ENCODE peak calls at places on chromosomes 16 and 17, in nine cellular contexts. One of them, this sample, is unnamed.
A peak's percentile ranks its signal among the peaks of the same experiment; 100 is the strongest.

GRCh38 chr17:27458524-27458908 is 2.3 kb downstream of the KSR1 start:
- DNase-seq in heart right ventricle: no peak
- DNase-seq in GM23248: no peak
- DNase-seq in left ventricle myocardium inferior: no peak
- DNase-seq in HCT116: no peak
- DNase-seq in fibroblast of lung: no peak
- DNase-seq in CD4-positive, CD25-positive, alpha-beta regulatory T cell: no peak
- DNase-seq in A549: no peak
- DNase-seq in CD8-positive, alpha-beta T cell: no peak
- DNase-seq in this sample: no peak

GRCh38 chr16:52552643-52553042 is 5.7 kb upstream of the TOX3 start:
- DNase-seq in heart right ventricle: no peak
- DNase-seq in GM23248: no peak
- DNase-seq in left ventricle myocardium inferior: no peak
- DNase-seq in HCT116: no peak
- DNase-seq in fibroblast of lung: no peak
- DNase-seq in CD4-positive, CD25-positive, alpha-beta regulatory T cell: no peak
- DNase-seq in A549: no peak
- DNase-seq in CD8-positive, alpha-beta T cell: no peak
- DNase-seq in this sample: no peak

GRCh38 chr17:66965801-66966528 is 1.5 kb downstream of the CACNG4 start:
- DNase-seq in heart right ventricle: no peak
- DNase-seq in GM23248: no peak
- DNase-seq in left ventricle myocardium inferior: no peak
- DNase-seq in HCT116: no peak
- DNase-seq in fibroblast of lung: no peak
- DNase-seq in CD4-positive, CD25-positive, alpha-beta regulatory T cell: no peak
- DNase-seq in A549: no peak
- DNase-seq in CD8-positive, alpha-beta T cell: no peak
- DNase-seq in this sample: no peak

GRCh38 chr16:66915041-66915440 is 3.6 kb downstream of the CDH16 start:
- DNase-seq in heart right ventricle: no peak
- DNase-seq in GM23248: no peak
- DNase-seq in left ventricle myocardium inferior: no peak
- DNase-seq in HCT116: no peak
- DNase-seq in fibroblast of lung: no peak
- DNase-seq in CD4-positive, CD25-positive, alpha-beta regulatory T cell: no peak
- DNase-seq in A549: no peak
- DNase-seq in CD8-positive, alpha-beta T cell: no peak
- DNase-seq in this sample: no peak

GRCh38 chr16:88634994-88635670 is 3.2 kb upstream of the IL17C start:
- DNase-seq in heart right ventricle: no peak
- DNase-seq in GM23248: peak; percentile 36
- DNase-seq in left ventricle myocardium inferior: no peak
- DNase-seq in HCT116: no peak
- DNase-seq in fibroblast of lung: no peak
- DNase-seq in CD4-positive, CD25-positive, alpha-beta regulatory T cell: no peak
- DNase-seq in A549: no peak
- DNase-seq in CD8-positive, alpha-beta T cell: no peak
- DNase-seq in this sample: no peak

GRCh38 chr17:66970797-66971196 is 6.3 kb downstream of the CACNG4 start:
- DNase-seq in heart right ventricle: no peak
- DNase-seq in GM23248: no peak
- DNase-seq in left ventricle myocardium inferior: no peak
- DNase-seq in HCT116: no peak
- DNase-seq in fibroblast of lung: no peak
- DNase-seq in CD4-positive, CD25-positive, alpha-beta regulatory T cell: no peak
- DNase-seq in A549: no peak
- DNase-seq in CD8-positive, alpha-beta T cell: no peak
- DNase-seq in this sample: no peak

GRCh38 chr16:17408955-17409441 is 61.8 kb downstream of the XYLT1 start:
- DNase-seq in heart right ventricle: no peak
- DNase-seq in GM23248: no peak
- DNase-seq in left ventricle myocardium inferior: no peak
- DNase-seq in HCT116: no peak
- DNase-seq in fibroblast of lung: no peak
- DNase-seq in CD4-positive, CD25-positive, alpha-beta regulatory T cell: no peak
- DNase-seq in A549: no peak
- DNase-seq in CD8-positive, alpha-beta T cell: no peak
- DNase-seq in this sample: no peak

GRCh38 chr17:75277664-75278071 is 6.6 kb upstream of the MIF4GD start:
- DNase-seq in heart right ventricle: no peak
- DNase-seq in GM23248: peak; percentile 70
- DNase-seq in left ventricle myocardium inferior: no peak
- DNase-seq in HCT116: no peak
- DNase-seq in fibroblast of lung: peak; percentile 48
- DNase-seq in CD4-positive, CD25-positive, alpha-beta regulatory T cell: no peak
- DNase-seq in A549: no peak
- DNase-seq in CD8-positive, alpha-beta T cell: no peak
- DNase-seq in this sample: no peak

GRCh38 chr16:64089697-64090096 is 1032.2 kb downstream of the CDH11 start:
- DNase-seq in heart right ventricle: peak; percentile 8
- DNase-seq in GM23248: peak; percentile 38
- DNase-seq in left ventricle myocardium inferior: no peak
- DNase-seq in HCT116: no peak
- DNase-seq in fibroblast of lung: peak; percentile 36
- DNase-seq in CD4-positive, CD25-positive, alpha-beta regulatory T cell: no peak
- DNase-seq in A549: no peak
- DNase-seq in CD8-positive, alpha-beta T cell: no peak
- DNase-seq in this sample: no peak

GRCh38 chr16:81004646-81005353 is 1.9 kb downstream of the CMC2 start:
- DNase-seq in heart right ventricle: peak; percentile 46
- DNase-seq in GM23248: peak; percentile 80
- DNase-seq in left ventricle myocardium inferior: no peak
- DNase-seq in HCT116: peak; percentile 63
- DNase-seq in fibroblast of lung: peak; percentile 77
- DNase-seq in CD4-positive, CD25-positive, alpha-beta regulatory T cell: peak; percentile 82
- DNase-seq in A549: peak; percentile 32
- DNase-seq in CD8-positive, alpha-beta T cell: peak; percentile 33
- DNase-seq in this sample: no peak

GRCh38 chr16:82368041-82368440 is 198.0 kb upstream of the MPHOSPH6 start:
- DNase-seq in heart right ventricle: peak; percentile 64
- DNase-seq in GM23248: peak; percentile 51
- DNase-seq in left ventricle myocardium inferior: peak; percentile 50
- DNase-seq in HCT116: peak; percentile 38
- DNase-seq in fibroblast of lung: peak; percentile 9
- DNase-seq in CD4-positive, CD25-positive, alpha-beta regulatory T cell: no peak
- DNase-seq in A549: peak; percentile 13
- DNase-seq in CD8-positive, alpha-beta T cell: no peak
- DNase-seq in this sample: no peak

GRCh38 chr16:50282010-50282538 is 15.7 kb downstream of the ADCY7 start:
- DNase-seq in heart right ventricle: peak; percentile 61
- DNase-seq in GM23248: no peak
- DNase-seq in left ventricle myocardium inferior: peak; percentile 77
- DNase-seq in HCT116: no peak
- DNase-seq in fibroblast of lung: peak; percentile 46
- DNase-seq in CD4-positive, CD25-positive, alpha-beta regulatory T cell: peak; percentile 80
- DNase-seq in A549: no peak
- DNase-seq in CD8-positive, alpha-beta T cell: peak; percentile 60
- DNase-seq in this sample: peak; percentile 45

GRCh38 chr17:57284583-57284982 is 28.3 kb downstream of the MSI2 start:
- DNase-seq in heart right ventricle: no peak
- DNase-seq in GM23248: no peak
- DNase-seq in left ventricle myocardium inferior: no peak
- DNase-seq in HCT116: no peak
- DNase-seq in fibroblast of lung: no peak
- DNase-seq in CD4-positive, CD25-positive, alpha-beta regulatory T cell: no peak
- DNase-seq in A549: no peak
- DNase-seq in CD8-positive, alpha-beta T cell: peak; percentile 33
- DNase-seq in this sample: no peak
- H3K4me1 ChIP-seq in heart right ventricle: peaks cover 39% of the 10 kb centered on the region
- H3K4me1 ChIP-seq in GM23248: no peaks in the 10 kb centered on the region
- H3K4me1 ChIP-seq in left ventricle myocardium inferior: peaks cover 71% of the 10 kb centered on the region
- H3K4me1 ChIP-seq in HCT116: no peaks in the 10 kb centered on the region
- H3K4me1 ChIP-seq in fibroblast of lung: no peaks in the 10 kb centered on the region
- H3K4me1 ChIP-seq in CD4-positive, CD25-positive, alpha-beta regulatory T cell: peaks cover 36% of the 10 kb centered on the region
- H3K4me1 ChIP-seq in A549: no peaks in the 10 kb centered on the region
- H3K4me1 ChIP-seq in CD8-positive, alpha-beta T cell: peaks cover 39% of the 10 kb centered on the region
- H3K4me1 ChIP-seq in this sample: peaks cover 63% of the 10 kb centered on the region

GRCh38 chr16:51393381-51394005 is 242.4 kb upstream of the SALL1 start:
- DNase-seq in heart right ventricle: no peak
- DNase-seq in GM23248: peak; percentile 69
- DNase-seq in left ventricle myocardium inferior: no peak
- DNase-seq in HCT116: no peak
- DNase-seq in fibroblast of lung: peak; percentile 21
- DNase-seq in CD4-positive, CD25-positive, alpha-beta regulatory T cell: no peak
- DNase-seq in A549: no peak
- DNase-seq in CD8-positive, alpha-beta T cell: no peak
- DNase-seq in this sample: no peak
- H3K27ac ChIP-seq in heart right ventricle: no peak overlapping the region
- H3K27ac ChIP-seq in GM23248: peak overlapping the region; percentile 88
- H3K27ac ChIP-seq in left ventricle myocardium inferior: no peak overlapping the region
- H3K27ac ChIP-seq in HCT116: no peak overlapping the region
- H3K27ac ChIP-seq in fibroblast of lung: no peak overlapping the region
- H3K27ac ChIP-seq in CD4-positive, CD25-positive, alpha-beta regulatory T cell: no peak overlapping the region
- H3K27ac ChIP-seq in A549: no peak overlapping the region
- H3K27ac ChIP-seq in CD8-positive, alpha-beta T cell: no peak overlapping the region
- H3K27ac ChIP-seq in this sample: no peak overlapping the region

GRCh38 chr16:1532081-1532760 is 1.2 kb upstream of the TMEM204 start:
- DNase-seq in heart right ventricle: peak; percentile 69
- DNase-seq in GM23248: peak; percentile 58
- DNase-seq in left ventricle myocardium inferior: peak; percentile 91
- DNase-seq in HCT116: no peak
- DNase-seq in fibroblast of lung: peak; percentile 14
- DNase-seq in CD4-positive, CD25-positive, alpha-beta regulatory T cell: no peak
- DNase-seq in A549: no peak
- DNase-seq in CD8-positive, alpha-beta T cell: no peak
- DNase-seq in this sample: no peak

GRCh38 chr16:1533443-1533951 is at the start of gene TMEM204:
- DNase-seq in heart right ventricle: peak; percentile 90
- DNase-seq in GM23248: peak; percentile 81
- DNase-seq in left ventricle myocardium inferior: peak; percentile 86
- DNase-seq in HCT116: no peak
- DNase-seq in fibroblast of lung: peak; percentile 74
- DNase-seq in CD4-positive, CD25-positive, alpha-beta regulatory T cell: peak; percentile 78
- DNase-seq in A549: no peak
- DNase-seq in CD8-positive, alpha-beta T cell: peak; percentile 49
- DNase-seq in this sample: peak; percentile 67

GRCh38 chr16:1532771-1533170 is 695 bp upstream of the TMEM204 start:
- DNase-seq in heart right ventricle: no peak
- DNase-seq in GM23248: peak; percentile 19
- DNase-seq in left ventricle myocardium inferior: no peak
- DNase-seq in HCT116: no peak
- DNase-seq in fibroblast of lung: no peak
- DNase-seq in CD4-positive, CD25-positive, alpha-beta regulatory T cell: no peak
- DNase-seq in A549: no peak
- DNase-seq in CD8-positive, alpha-beta T cell: no peak
- DNase-seq in this sample: no peak

GRCh38 chr16:1535391-1536291 is 2.2 kb downstream of the TMEM204 start:
- DNase-seq in heart right ventricle: no peak
- DNase-seq in GM23248: peak; percentile 24
- DNase-seq in left ventricle myocardium inferior: no peak
- DNase-seq in HCT116: no peak
- DNase-seq in fibroblast of lung: peak; percentile 6
- DNase-seq in CD4-positive, CD25-positive, alpha-beta regulatory T cell: peak; percentile 41
- DNase-seq in A549: no peak
- DNase-seq in CD8-positive, alpha-beta T cell: peak; percentile 48
- DNase-seq in this sample: peak; percentile 65

DNA sequence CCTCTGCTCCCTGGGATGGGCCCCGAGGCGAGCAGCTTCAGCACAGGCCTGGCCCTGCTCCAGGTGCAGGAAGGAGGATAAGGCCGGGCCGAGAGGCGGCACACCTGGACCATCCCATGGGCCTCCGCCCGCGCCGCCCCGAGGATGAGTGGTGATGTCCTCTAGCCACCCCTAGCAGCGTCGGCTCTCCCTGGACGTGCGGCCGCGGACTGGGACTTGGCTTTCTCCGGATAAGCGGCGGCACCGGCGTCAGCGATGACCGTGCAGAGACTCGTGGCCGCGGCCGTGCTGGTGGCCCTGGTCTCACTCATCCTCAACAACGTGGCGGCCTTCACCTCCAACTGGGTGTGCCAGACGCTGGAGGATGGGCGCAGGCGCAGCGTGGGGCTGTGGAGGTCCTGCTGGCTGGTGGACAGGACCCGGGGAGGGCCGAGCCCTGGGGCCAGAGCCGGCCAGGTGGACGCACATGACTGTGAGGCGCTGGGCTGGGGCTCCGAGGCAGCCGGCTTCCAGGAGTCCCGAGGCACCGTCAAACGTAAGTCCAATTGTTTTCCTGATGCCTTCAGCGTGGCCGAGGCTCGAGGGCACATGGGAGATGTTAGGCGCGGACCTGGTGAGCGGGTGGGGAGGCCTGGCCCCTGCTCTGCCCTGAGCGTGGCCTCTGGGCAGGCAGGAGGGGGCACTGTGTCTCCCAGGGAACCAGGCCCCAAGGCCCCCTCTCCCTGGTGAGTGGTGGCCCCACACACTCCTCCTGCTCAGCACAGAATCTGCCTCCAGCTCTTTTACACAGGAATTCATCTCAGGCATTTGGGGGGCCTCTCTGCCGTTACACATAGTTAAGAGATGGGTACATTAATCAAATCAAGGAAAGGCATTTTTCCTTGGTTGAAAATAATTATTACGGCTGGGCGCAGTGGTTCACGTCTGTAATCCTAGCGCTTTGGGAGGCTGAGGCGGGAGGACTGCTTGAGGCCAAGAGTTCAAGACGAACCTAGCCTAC is 855 bp downstream of the TMEM204 start:
- DNase-seq in heart right ventricle: no peak
- DNase-seq in GM23248: peak; percentile 74
- DNase-seq in left ventricle myocardium inferior: no peak
- DNase-seq in HCT116: no peak
- DNase-seq in fibroblast of lung: peak; percentile 13
- DNase-seq in CD4-positive, CD25-positive, alpha-beta regulatory T cell: peak; percentile 16
- DNase-seq in A549: no peak
- DNase-seq in CD8-positive, alpha-beta T cell: peak; percentile 26
- DNase-seq in this sample: no peak
- H3K4me1 ChIP-seq in heart right ventricle: peaks cover 45% of the 10 kb centered on the region
- H3K4me1 ChIP-seq in GM23248: peaks cover 39% of the 10 kb centered on the region
- H3K4me1 ChIP-seq in left ventricle myocardium inferior: peaks cover 96% of the 10 kb centered on the region
- H3K4me1 ChIP-seq in HCT116: no peaks in the 10 kb centered on the region
- H3K4me1 ChIP-seq in fibroblast of lung: peaks cover 35% of the 10 kb centered on the region
- H3K4me1 ChIP-seq in CD4-positive, CD25-positive, alpha-beta regulatory T cell: peaks cover 53% of the 10 kb centered on the region
- H3K4me1 ChIP-seq in A549: no peaks in the 10 kb centered on the region
- H3K4me1 ChIP-seq in CD8-positive, alpha-beta T cell: peaks cover 56% of the 10 kb centered on the region
- H3K4me1 ChIP-seq in this sample: peaks cover 48% of the 10 kb centered on the region

DNA sequence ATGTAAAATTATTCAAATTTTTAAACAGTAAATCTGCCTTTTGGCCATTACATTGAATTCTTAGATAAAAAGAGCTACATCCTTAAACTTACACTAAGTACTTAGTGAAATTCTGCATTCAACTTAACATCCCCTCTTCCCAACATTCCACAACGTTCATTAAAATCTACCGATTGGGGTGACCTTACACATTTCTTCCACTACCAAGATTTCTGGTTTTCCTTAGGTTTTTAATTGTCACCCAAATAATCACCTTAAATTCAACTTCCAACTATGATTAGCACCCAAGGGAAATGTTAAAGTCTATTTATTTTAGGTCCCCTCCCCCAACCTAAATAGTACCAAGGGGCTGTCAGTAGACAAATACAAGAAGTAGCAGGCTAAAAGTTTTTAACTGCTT is 4.9 kb downstream of the SRSF1 start:
- DNase-seq in heart right ventricle: no peak
- DNase-seq in GM23248: no peak
- DNase-seq in left ventricle myocardium inferior: no peak
- DNase-seq in HCT116: no peak
- DNase-seq in fibroblast of lung: no peak
- DNase-seq in CD4-positive, CD25-positive, alpha-beta regulatory T cell: no peak
- DNase-seq in A549: no peak
- DNase-seq in CD8-positive, alpha-beta T cell: no peak
- DNase-seq in this sample: no peak
- H3K27ac ChIP-seq in heart right ventricle: no peak overlapping the region
- H3K27ac ChIP-seq in GM23248: no peak overlapping the region
- H3K27ac ChIP-seq in left ventricle myocardium inferior: no peak overlapping the region
- H3K27ac ChIP-seq in HCT116: peak overlapping the region; percentile 5
- H3K27ac ChIP-seq in fibroblast of lung: no peak overlapping the region
- H3K27ac ChIP-seq in CD4-positive, CD25-positive, alpha-beta regulatory T cell: no peak overlapping the region
- H3K27ac ChIP-seq in A549: no peak overlapping the region
- H3K27ac ChIP-seq in CD8-positive, alpha-beta T cell: no peak overlapping the region
- H3K27ac ChIP-seq in this sample: no peak overlapping the region